ENCODE peak calls at places on chromosomes 12 and 14, in four cellular contexts. K is neural crest cell, V is Karpas-422, U is gastrocnemius medialis. S is an unnamed sample.

GRCh38 chr12:91902860-91903683 is 242.6 kb downstream of the BTG1 start:
- DNase-seq in U (no peak), K (no peak), V (no peak), S (no peak)

GRCh38 chr12:2690348-2691000 is 104.3 kb upstream of the FKBP4 start:
- DNase-seq in K (no peak), V (no peak), U (no peak), S (no peak)

GRCh38 chr12:44774815-44775411 is 101.2 kb downstream of the NELL2 start:
- DNase-seq in K (peak; percentile 50), V (peak; percentile 77), U (no peak), S (peak; percentile 50)

GRCh38 chr12:105198961-105199360 is 37.0 kb downstream of the APPL2 start:
- DNase-seq in U (no peak), V (no peak), K (no peak), S (no peak)

GRCh38 chr12:473863-474577 is 14.3 kb downstream of the B4GALNT3 start:
- DNase-seq in K (no peak), V (no peak), U (no peak), S (no peak)

GRCh38 chr14:89551955-89552354 is 134.9 kb upstream of the FOXN3 start:
- DNase-seq in K (no peak), V (no peak), U (no peak), S (no peak)

GRCh38 chr14:71094722-71095121 is 187.5 kb downstream of the PCNX1 start:
- DNase-seq in U (no peak), K (no peak), V (no peak), S (no peak)

GRCh38 chr12:14841761-14842160 is 1.6 kb downstream of the ART4 start:
- DNase-seq in V (no peak), U (peak; percentile 56), K (no peak), S (no peak)

GRCh38 chr12:132302466-132303358 is 26.7 kb downstream of the GALNT9 start:
- DNase-seq in U (no peak), K (no peak), V (no peak), S (no peak)

GRCh38 chr12:43222796-43223195 is 329.2 kb downstream of the ADAMTS20 start:
- DNase-seq in U (no peak), K (no peak), V (no peak), S (no peak)

GRCh38 chr12:6996040-6996441 is 22.2 kb downstream of the LPCAT3 start:
- DNase-seq in U (peak; percentile 79), V (no peak), K (no peak), S (no peak)

GRCh38 chr14:101380512-101380911 is 180.8 kb upstream of the DIO3 start:
- DNase-seq in U (no peak), V (no peak), K (no peak), S (no peak)

GRCh38 chr14:106459971-106460730 is 933.8 kb downstream of the TMEM121 start:
- DNase-seq in K (no peak), U (no peak), V (peak; percentile 90), S (peak; percentile 64)

GRCh38 chr12:57151741-57152407 is 4.5 kb upstream of the LRP1-AS start:
- DNase-seq in U (peak; percentile 51), V (no peak), K (no peak), S (no peak)

GRCh38 chr12:100077367-100077766 is 65.3 kb downstream of the BLTP3B start:
- DNase-seq in V (no peak), K (no peak), U (no peak), S (no peak)

GRCh38 chr12:102816816-102817434 is 100.1 kb downstream of the PAH start:
- DNase-seq in K (no peak), U (no peak), V (peak; percentile 66), S (peak; percentile 47)

GRCh38 chr12:55142896-55143870 is 17.0 kb downstream of the OR9K2 start:
- DNase-seq in K (peak; percentile 63), U (no peak), V (peak; percentile 81), S (peak; percentile 86)

GRCh38 chr12:91139981-91140659 is 28.8 kb upstream of the LUM start:
- DNase-seq in U (no peak), K (no peak), V (no peak), S (no peak)

GRCh38 chr14:33762462-33762861 is 188.4 kb downstream of the EGLN3 start:
- DNase-seq in V (no peak), K (no peak), U (no peak), S (no peak)

GRCh38 chr14:54652188-54652889 is 85.4 kb downstream of the SAMD4A start:
- DNase-seq in U (peak; percentile 85), K (no peak), V (no peak), S (no peak)

GRCh38 chr14:73180385-73180805 is 44.1 kb downstream of the PSEN1 start:
- DNase-seq in U (no peak), K (no peak), V (no peak), S (no peak)

GRCh38 chr14:99354166-99354875 is 82.3 kb upstream of the BCL11B start:
- DNase-seq in V (peak; percentile 55), U (no peak), K (no peak), S (no peak)

GRCh38 chr14:57533214-57533613 is 39.6 kb upstream of the CCDC198 start:
- DNase-seq in U (no peak), V (peak; percentile 81), K (no peak), S (peak; percentile 32)

GRCh38 chr14:45426685-45427282 is 173.8 kb upstream of the MIS18BP1 start:
- DNase-seq in K (no peak), U (no peak), V (peak; percentile 89), S (peak; percentile 51)

GRCh38 chr12:63955831-63956685 is 111.6 kb downstream of the SRGAP1 start:
- DNase-seq in K (no peak), V (no peak), U (peak; percentile 53), S (no peak)

S was measured in NAMALWA.